ENCODE peak calls at places on chromosome 12, in four cellular contexts. One of them, this sample, is unnamed.

GRCh38 chr12:57129311-57130288 is 1.3 kb downstream of the LRP1 start:
- DNase-seq in effector memory CD8-positive, alpha-beta T cell: no peak
- DNase-seq in activated naive CD8-positive, alpha-beta T cell treated with anti-CD3 and anti-CD28 coated beads, Interleukin-2, amount 50 U/mL, for 24 hours: no peak
- DNase-seq in CD4-positive, alpha-beta T cell: no peak
- DNase-seq in this sample: no peak

GRCh38 chr12:32533971-32534590 is 134.7 kb downstream of the FGD4 start:
- DNase-seq in activated naive CD8-positive, alpha-beta T cell treated with anti-CD3 and anti-CD28 coated beads, Interleukin-2, amount 50 U/mL, for 24 hours: no peak
- DNase-seq in effector memory CD8-positive, alpha-beta T cell: no peak
- DNase-seq in CD4-positive, alpha-beta T cell: no peak
- DNase-seq in this sample: no peak

GRCh38 chr12:87382959-87383591 is 646.1 kb downstream of the C12orf50 start:
- DNase-seq in CD4-positive, alpha-beta T cell: no peak
- DNase-seq in activated naive CD8-positive, alpha-beta T cell treated with anti-CD3 and anti-CD28 coated beads, Interleukin-2, amount 50 U/mL, for 24 hours: no peak
- DNase-seq in effector memory CD8-positive, alpha-beta T cell: no peak
- DNase-seq in this sample: no peak

GRCh38 chr12:75177997-75178396 is 31.6 kb downstream of the KCNC2 start:
- DNase-seq in activated naive CD8-positive, alpha-beta T cell treated with anti-CD3 and anti-CD28 coated beads, Interleukin-2, amount 50 U/mL, for 24 hours: no peak
- DNase-seq in effector memory CD8-positive, alpha-beta T cell: no peak
- DNase-seq in CD4-positive, alpha-beta T cell: no peak
- DNase-seq in this sample: no peak

GRCh38 chr12:62248873-62249272 is 11.3 kb upstream of the USP15 start:
- DNase-seq in activated naive CD8-positive, alpha-beta T cell treated with anti-CD3 and anti-CD28 coated beads, Interleukin-2, amount 50 U/mL, for 24 hours: no peak
- DNase-seq in CD4-positive, alpha-beta T cell: no peak
- DNase-seq in effector memory CD8-positive, alpha-beta T cell: no peak
- DNase-seq in this sample: no peak

GRCh38 chr12:130504836-130505175 is 167.1 kb downstream of the PIWIL1 start:
- DNase-seq in activated naive CD8-positive, alpha-beta T cell treated with anti-CD3 and anti-CD28 coated beads, Interleukin-2, amount 50 U/mL, for 24 hours: no peak
- DNase-seq in effector memory CD8-positive, alpha-beta T cell: no peak
- DNase-seq in CD4-positive, alpha-beta T cell: no peak
- DNase-seq in this sample: no peak

GRCh38 chr12:45439039-45439438 is 223.1 kb downstream of the ANO6 start:
- DNase-seq in CD4-positive, alpha-beta T cell: no peak
- DNase-seq in effector memory CD8-positive, alpha-beta T cell: no peak
- DNase-seq in activated naive CD8-positive, alpha-beta T cell treated with anti-CD3 and anti-CD28 coated beads, Interleukin-2, amount 50 U/mL, for 24 hours: no peak
- DNase-seq in this sample: no peak

GRCh38 chr12:29921307-29921706 is 137.6 kb upstream of the TMTC1 start:
- DNase-seq in activated naive CD8-positive, alpha-beta T cell treated with anti-CD3 and anti-CD28 coated beads, Interleukin-2, amount 50 U/mL, for 24 hours: no peak
- DNase-seq in CD4-positive, alpha-beta T cell: no peak
- DNase-seq in effector memory CD8-positive, alpha-beta T cell: no peak
- DNase-seq in this sample: no peak

GRCh38 chr12:124392271-124392990 is 97.5 kb downstream of the RFLNA start:
- DNase-seq in effector memory CD8-positive, alpha-beta T cell: no peak
- DNase-seq in CD4-positive, alpha-beta T cell: peak; percentile 10
- DNase-seq in activated naive CD8-positive, alpha-beta T cell treated with anti-CD3 and anti-CD28 coated beads, Interleukin-2, amount 50 U/mL, for 24 hours: peak; percentile 26
- DNase-seq in this sample: no peak

GRCh38 chr12:132597333-132598283 is 12.8 kb downstream of the LRCOL1 start:
- DNase-seq in CD4-positive, alpha-beta T cell: peak; percentile 16
- DNase-seq in activated naive CD8-positive, alpha-beta T cell treated with anti-CD3 and anti-CD28 coated beads, Interleukin-2, amount 50 U/mL, for 24 hours: peak; percentile 17
- DNase-seq in effector memory CD8-positive, alpha-beta T cell: no peak
- DNase-seq in this sample: peak; percentile 47